ENCODE peak calls at places on chromosome 1, in four cellular contexts. One of them, this sample, is unnamed.

GRCh38 chr1:233327938-233328660 is 575 bp downstream of the MAP3K21 start:
- DNase-seq in activated CD8-positive, alpha-beta memory T cell treated with anti-CD3 and anti-CD28 coated beads, Interleukin-2, amount 10 ng/mL, durations not matched to agents 7 days and 5 days: peak
- DNase-seq in astrocyte: no peak
- DNase-seq in NCI-H1417: peak
- DNase-seq in this sample: no peak

GRCh38 chr1:152479792-152480595 is 30.6 kb upstream of the LCE5A start:
- DNase-seq in astrocyte: no peak
- DNase-seq in activated CD8-positive, alpha-beta memory T cell treated with anti-CD3 and anti-CD28 coated beads, Interleukin-2, amount 10 ng/mL, durations not matched to agents 7 days and 5 days: peak
- DNase-seq in NCI-H1417: peak
- DNase-seq in this sample: peak

GRCh38 chr1:844472-845026 is 79.2 kb upstream of the SAMD11 start:
- DNase-seq in activated CD8-positive, alpha-beta memory T cell treated with anti-CD3 and anti-CD28 coated beads, Interleukin-2, amount 10 ng/mL, durations not matched to agents 7 days and 5 days: peak
- DNase-seq in astrocyte: no peak
- DNase-seq in NCI-H1417: no peak
- DNase-seq in this sample: no peak

GRCh38 chr1:31855038-31855845 is 39.4 kb upstream of the SPOCD1 start:
- DNase-seq in NCI-H1417: no peak
- DNase-seq in activated CD8-positive, alpha-beta memory T cell treated with anti-CD3 and anti-CD28 coated beads, Interleukin-2, amount 10 ng/mL, durations not matched to agents 7 days and 5 days: no peak
- DNase-seq in astrocyte: peak
- DNase-seq in this sample: no peak

GRCh38 chr1:203268901-203269653 is 36.2 kb upstream of the BTG2 start:
- DNase-seq in astrocyte: peak
- DNase-seq in NCI-H1417: peak
- DNase-seq in activated CD8-positive, alpha-beta memory T cell treated with anti-CD3 and anti-CD28 coated beads, Interleukin-2, amount 10 ng/mL, durations not matched to agents 7 days and 5 days: no peak
- DNase-seq in this sample: no peak

GRCh38 chr1:74246266-74246665 is 11.1 kb downstream of the TNNI3K start:
- DNase-seq in activated CD8-positive, alpha-beta memory T cell treated with anti-CD3 and anti-CD28 coated beads, Interleukin-2, amount 10 ng/mL, durations not matched to agents 7 days and 5 days: no peak
- DNase-seq in NCI-H1417: no peak
- DNase-seq in astrocyte: peak
- DNase-seq in this sample: no peak

GRCh38 chr1:212858461-212859265 is 588 bp downstream of the FLVCR1 start:
- DNase-seq in NCI-H1417: peak
- DNase-seq in astrocyte: peak
- DNase-seq in activated CD8-positive, alpha-beta memory T cell treated with anti-CD3 and anti-CD28 coated beads, Interleukin-2, amount 10 ng/mL, durations not matched to agents 7 days and 5 days: peak
- DNase-seq in this sample: peak

GRCh38 chr1:150696151-150696550 is 803 bp downstream of the GOLPH3L start:
- DNase-seq in astrocyte: no peak
- DNase-seq in activated CD8-positive, alpha-beta memory T cell treated with anti-CD3 and anti-CD28 coated beads, Interleukin-2, amount 10 ng/mL, durations not matched to agents 7 days and 5 days: no peak
- DNase-seq in NCI-H1417: no peak
- DNase-seq in this sample: no peak

GRCh38 chr1:54857741-54858665 is 29.0 kb downstream of the DHCR24 start:
- DNase-seq in astrocyte: peak
- DNase-seq in NCI-H1417: peak
- DNase-seq in activated CD8-positive, alpha-beta memory T cell treated with anti-CD3 and anti-CD28 coated beads, Interleukin-2, amount 10 ng/mL, durations not matched to agents 7 days and 5 days: no peak
- DNase-seq in this sample: no peak

GRCh38 chr1:230091473-230092231 is 24.6 kb downstream of the GALNT2 start:
- DNase-seq in NCI-H1417: no peak
- DNase-seq in activated CD8-positive, alpha-beta memory T cell treated with anti-CD3 and anti-CD28 coated beads, Interleukin-2, amount 10 ng/mL, durations not matched to agents 7 days and 5 days: no peak
- DNase-seq in astrocyte: peak
- DNase-seq in this sample: no peak

GRCh38 chr1:231612393-231613089 is 14.0 kb upstream of the DISC1 start:
- DNase-seq in NCI-H1417: no peak
- DNase-seq in activated CD8-positive, alpha-beta memory T cell treated with anti-CD3 and anti-CD28 coated beads, Interleukin-2, amount 10 ng/mL, durations not matched to agents 7 days and 5 days: peak
- DNase-seq in astrocyte: no peak
- DNase-seq in this sample: no peak

GRCh38 chr1:166911624-166912023 is 35.6 kb upstream of the TADA1 start:
- DNase-seq in astrocyte: no peak
- DNase-seq in NCI-H1417: no peak
- DNase-seq in activated CD8-positive, alpha-beta memory T cell treated with anti-CD3 and anti-CD28 coated beads, Interleukin-2, amount 10 ng/mL, durations not matched to agents 7 days and 5 days: no peak
- DNase-seq in this sample: no peak

GRCh38 chr1:46137901-46138300 is 5.5 kb upstream of the PIK3R3 start:
- DNase-seq in astrocyte: peak
- DNase-seq in NCI-H1417: no peak
- DNase-seq in activated CD8-positive, alpha-beta memory T cell treated with anti-CD3 and anti-CD28 coated beads, Interleukin-2, amount 10 ng/mL, durations not matched to agents 7 days and 5 days: no peak
- DNase-seq in this sample: no peak

GRCh38 chr1:172359531-172359991 is 60.9 kb upstream of the C1orf105 start:
- DNase-seq in NCI-H1417: peak
- DNase-seq in astrocyte: peak
- DNase-seq in activated CD8-positive, alpha-beta memory T cell treated with anti-CD3 and anti-CD28 coated beads, Interleukin-2, amount 10 ng/mL, durations not matched to agents 7 days and 5 days: no peak
- DNase-seq in this sample: no peak

GRCh38 chr1:3323021-3323790 is 131.3 kb upstream of the ARHGEF16 start:
- DNase-seq in NCI-H1417: peak
- DNase-seq in astrocyte: no peak
- DNase-seq in activated CD8-positive, alpha-beta memory T cell treated with anti-CD3 and anti-CD28 coated beads, Interleukin-2, amount 10 ng/mL, durations not matched to agents 7 days and 5 days: no peak
- DNase-seq in this sample: peak

GRCh38 chr1:1178794-1179331 is 5.2 kb downstream of the TTLL10 start:
- DNase-seq in astrocyte: no peak
- DNase-seq in activated CD8-positive, alpha-beta memory T cell treated with anti-CD3 and anti-CD28 coated beads, Interleukin-2, amount 10 ng/mL, durations not matched to agents 7 days and 5 days: no peak
- DNase-seq in NCI-H1417: no peak
- DNase-seq in this sample: no peak

GRCh38 chr1:208244584-208244916 is 366 bp upstream of the PLXNA2 start:
- DNase-seq in NCI-H1417: no peak
- DNase-seq in activated CD8-positive, alpha-beta memory T cell treated with anti-CD3 and anti-CD28 coated beads, Interleukin-2, amount 10 ng/mL, durations not matched to agents 7 days and 5 days: no peak
- DNase-seq in astrocyte: no peak
- DNase-seq in this sample: no peak